ENCODE peak calls at places on chromosomes 7 and 10, in eight cellular contexts. J is suprapubic skin, X is transverse colon, Y is uterus, O is gastrocnemius medialis, W is K562, F is IMR-90, U is esophagus squamous epithelium. Z is an unnamed sample.

GRCh38 chr7:80934286-80934685 is 15.4 kb upstream of the SEMA3C start:
- DNase-seq in F (peak), X (no peak), Y (no peak), U (no peak), O (no peak), W (no peak), J (no peak), Z (no peak)

GRCh38 chr10:32253300-32253699 is 93.7 kb downstream of the EPC1 start:
- DNase-seq in O (no peak), X (peak), F (no peak), Y (no peak), W (peak), J (no peak), U (no peak), Z (peak)

GRCh38 chr7:21959387-21959776 is 13.7 kb upstream of the CDCA7L start:
- DNase-seq in X (no peak), Y (no peak), F (no peak), W (no peak), O (no peak), J (no peak), U (no peak), Z (no peak)

GRCh38 chr10:78260675-78261074 is 227.0 kb downstream of the RPS24 start:
- DNase-seq in O (no peak), W (no peak), X (no peak), U (no peak), Y (no peak), J (no peak), F (no peak), Z (no peak)

GRCh38 chr7:2511769-2512168 is 7.8 kb upstream of the LFNG start:
- DNase-seq in O (no peak), X (no peak), W (no peak), Y (no peak), J (no peak), U (no peak), F (no peak), Z (no peak)

GRCh38 chr10:25557136-25557535 is 376.9 kb upstream of the MYO3A start:
- DNase-seq in X (no peak), Y (no peak), O (no peak), W (no peak), F (no peak), U (no peak), J (no peak), Z (no peak)

GRCh38 chr10:86936661-86937501 is 20.5 kb downstream of the MMRN2 start:
- DNase-seq in Y (no peak), F (peak), U (no peak), X (no peak), W (no peak), J (peak), O (no peak), Z (no peak)

GRCh38 chr7:141697211-141697871 is 4.6 kb downstream of the DENND11 start:
- DNase-seq in F (peak), Y (no peak), U (no peak), X (no peak), W (no peak), O (no peak), J (no peak), Z (no peak)

DNA sequence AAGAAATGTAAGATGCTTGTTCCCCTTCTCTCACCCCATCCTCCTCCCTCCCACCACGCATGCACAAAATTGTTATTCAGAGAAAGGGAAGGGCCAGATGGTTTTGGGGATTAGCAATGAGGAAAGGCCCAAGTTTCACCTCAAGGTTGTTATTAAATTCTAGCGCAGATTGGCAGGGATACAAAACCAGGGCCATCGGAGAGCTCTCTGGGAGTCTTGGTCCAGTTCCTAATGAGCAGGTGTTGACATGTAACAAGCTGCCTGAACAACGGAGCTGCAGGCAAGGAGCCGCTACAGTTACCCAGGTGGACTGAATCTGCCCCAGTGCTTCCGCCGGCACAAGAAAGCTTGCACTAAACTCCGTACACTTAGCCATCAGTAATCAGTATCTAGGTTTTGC is 9.7 kb upstream of the ANK3 start:
- DNase-seq in O (no peak), X (no peak), Y (no peak), U (no peak), F (no peak), W (no peak), J (no peak), Z (no peak)
- TF ChIP-seq POLR2A in O (no peak), X (no peak), Y (no peak), U (no peak), F (no peak), W (no peak), J (no peak), Z (no peak)

GRCh38 chr7:90225181-90225580 is 13.6 kb downstream of the STEAP2 start:
- DNase-seq in O (no peak), F (no peak), X (no peak), J (no peak), Y (no peak), U (no peak), W (no peak), Z (no peak)

GRCh38 chr7:90222390-90222789 is 10.8 kb downstream of the STEAP2 start:
- DNase-seq in F (no peak), U (no peak), X (no peak), O (no peak), W (no peak), J (no peak), Y (no peak), Z (no peak)

GRCh38 chr7:90224204-90224603 is 12.7 kb downstream of the STEAP2 start:
- DNase-seq in Y (no peak), F (no peak), U (no peak), J (no peak), O (no peak), X (no peak), W (no peak), Z (no peak)

GRCh38 chr7:90225601-90226000 is 14.1 kb downstream of the STEAP2 start:
- DNase-seq in X (no peak), J (no peak), U (no peak), O (no peak), F (no peak), Y (no peak), W (no peak), Z (no peak)

GRCh38 chr7:90222811-90223725 is 11.5 kb downstream of the STEAP2 start:
- DNase-seq in X (no peak), F (peak), Y (peak), W (no peak), U (no peak), O (no peak), J (no peak), Z (no peak)
- TF ChIP-seq POLR2A in X (no peak), F (no peak), Y (no peak), W (no peak), U (no peak), O (no peak), J (no peak), Z (no peak)

GRCh38 chr7:54932818-54933543 is 85.8 kb upstream of the EGFR start:
- DNase-seq in W (no peak), O (peak), U (no peak), F (peak), J (peak), Y (peak), X (peak), Z (no peak)
- TF ChIP-seq POLR2A in W (no peak), O (no peak), U (no peak), F (no peak), J (no peak), Y (no peak), X (no peak), Z (no peak)

DNA sequence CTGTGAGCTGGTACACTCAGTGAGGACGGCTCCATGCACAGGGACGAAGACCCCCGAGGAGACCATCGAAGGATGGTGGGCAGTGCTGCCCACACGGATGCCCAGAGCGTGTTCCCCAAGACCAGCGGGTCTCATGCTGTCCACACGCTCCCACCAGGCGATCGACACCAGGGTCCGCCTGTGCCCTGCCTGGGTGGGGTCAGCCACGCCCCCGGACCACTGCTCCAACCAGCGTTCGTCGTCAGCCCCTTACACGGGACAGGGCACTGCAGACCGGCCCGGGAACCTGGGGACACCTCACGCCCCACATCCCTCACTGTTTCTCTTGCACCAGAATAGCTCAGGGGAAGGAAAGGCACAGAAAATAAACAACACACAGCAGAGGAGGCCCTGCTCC is 223.5 kb downstream of the DNAJB6 start:
- DNase-seq in W (no peak), U (no peak), X (no peak), F (no peak), O (no peak), J (peak), Y (no peak), Z (no peak)
- TF ChIP-seq POLR2A in W (no peak), U (no peak), X (no peak), F (no peak), O (no peak), J (no peak), Y (no peak), Z (no peak)

GRCh38 chr10:97450828-97451227 is 4.9 kb downstream of the ZDHHC16 start:
- DNase-seq in J (no peak), X (no peak), F (no peak), U (no peak), Y (no peak), W (no peak), O (no peak), Z (no peak)

GRCh38 chr10:97442277-97442676 is 3.5 kb downstream of the EXOSC1 start:
- DNase-seq in X (no peak), J (no peak), W (no peak), Y (no peak), F (no peak), O (no peak), U (no peak), Z (no peak)

GRCh38 chr10:97445357-97445721 is 467 bp downstream of the EXOSC1 start:
- DNase-seq in J (no peak), O (no peak), F (no peak), W (no peak), U (no peak), X (no peak), Y (no peak), Z (peak)

GRCh38 chr10:97444212-97444611 is 1.6 kb downstream of the EXOSC1 start:
- DNase-seq in W (no peak), F (no peak), J (no peak), O (no peak), U (no peak), Y (no peak), X (no peak), Z (no peak)

DNA sequence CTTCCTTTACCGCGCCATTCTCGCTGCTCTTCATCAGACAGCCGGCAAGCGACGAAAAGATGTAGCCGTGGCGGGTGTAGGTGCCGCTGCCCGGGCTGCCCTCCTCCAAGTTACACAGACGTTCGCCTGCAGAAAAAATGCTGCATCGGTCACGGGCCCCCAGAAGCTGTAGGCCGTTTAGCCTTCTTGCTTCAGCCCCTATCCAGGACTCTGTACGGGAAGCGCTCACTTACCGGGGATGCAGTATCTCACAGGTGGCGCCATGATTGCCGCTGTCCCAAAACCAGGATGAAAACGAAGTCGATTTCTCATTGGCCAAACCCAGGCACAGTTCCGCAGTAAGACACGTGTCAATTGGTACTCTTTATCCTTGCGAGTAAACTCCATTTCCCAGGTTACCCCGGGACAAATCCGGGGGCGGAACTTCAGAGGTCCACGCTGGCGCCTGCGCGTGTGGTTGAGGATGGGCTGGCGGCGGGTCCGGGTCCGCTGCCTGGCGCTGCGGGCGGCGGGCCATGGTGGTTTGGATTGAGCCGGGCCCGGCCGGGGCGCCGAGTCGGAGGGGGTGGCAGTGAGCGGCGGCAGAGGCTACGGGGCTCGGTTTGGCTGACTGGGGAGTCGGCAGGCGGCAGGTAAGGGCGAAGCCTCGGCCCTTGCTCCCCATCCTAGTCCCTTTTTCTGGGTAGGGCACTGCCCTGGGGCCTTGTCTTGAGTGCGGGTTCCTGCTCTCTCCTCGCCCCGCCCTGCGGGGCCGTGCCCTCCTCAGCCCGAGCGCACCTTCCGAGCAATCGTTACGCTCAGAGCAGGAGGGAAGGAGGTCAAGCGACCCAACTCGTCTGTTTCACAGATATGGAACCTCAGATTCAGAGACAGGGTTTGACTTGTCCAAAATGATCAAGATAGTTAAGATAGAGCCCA is at the start of the genes EXOSC1 and ZDHHC16:
- DNase-seq in J (peak), F (peak), W (peak), Y (peak), U (peak), X (peak), O (peak), Z (peak)
- TF ChIP-seq POLR2A in J (no peak), F (peak), W (peak), Y (peak), U (peak), X (peak), O (peak), Z (peak)

GRCh38 chr7:105691029-105691691 is 109.9 kb upstream of the EFCAB10 start:
- DNase-seq in Y (no peak), J (no peak), O (no peak), F (peak), X (peak), W (no peak), U (no peak), Z (no peak)

GRCh38 chr7:105689093-105689819 is 108.0 kb upstream of the EFCAB10 start:
- DNase-seq in X (no peak), W (no peak), O (no peak), U (no peak), F (no peak), Y (no peak), J (no peak), Z (no peak)

GRCh38 chr7:105690286-105690915 is 109.1 kb upstream of the EFCAB10 start:
- DNase-seq in U (no peak), J (no peak), Y (no peak), X (no peak), F (no peak), W (no peak), O (no peak), Z (no peak)

GRCh38 chr7:105693576-105693975 is 112.3 kb upstream of the EFCAB10 start:
- DNase-seq in X (no peak), Y (no peak), W (no peak), O (no peak), F (no peak), U (no peak), J (no peak), Z (no peak)

GRCh38 chr7:105691692-105692564 is 110.6 kb upstream of the EFCAB10 start:
- DNase-seq in F (peak), Y (peak), J (peak), O (peak), X (peak), U (peak), W (no peak), Z (peak)
- TF ChIP-seq POLR2A in F (no peak), Y (no peak), J (no peak), O (no peak), X (peak), U (no peak), W (no peak), Z (no peak)

GRCh38 chr7:27095050-27095896 is 527 bp downstream of the HOXA1 start:
- DNase-seq in F (peak), U (no peak), O (no peak), Y (no peak), X (no peak), W (no peak), J (no peak), Z (no peak)

GRCh38 chr7:27098493-27099223 is 2.9 kb upstream of the HOXA1 start:
- DNase-seq in U (no peak), Y (peak), F (peak), X (peak), J (no peak), O (no peak), W (no peak), Z (no peak)

GRCh38 chr7:27095897-27096755 is at the start of gene HOXA1:
- DNase-seq in J (no peak), X (peak), W (peak), O (peak), U (peak), Y (peak), F (peak), Z (peak)

GRCh38 chr7:27097686-27098492 is 2.1 kb upstream of the HOXA1 start:
- DNase-seq in O (no peak), Y (no peak), X (no peak), W (no peak), U (no peak), F (peak), J (no peak), Z (no peak)

GRCh38 chr7:27096756-27097514 is 1.1 kb upstream of the HOXA1 start:
- DNase-seq in J (no peak), U (no peak), W (no peak), F (peak), O (no peak), X (peak), Y (peak), Z (no peak)
- TF ChIP-seq POLR2A in J (no peak), U (no peak), W (no peak), F (peak), O (no peak), X (no peak), Y (no peak), Z (no peak)

GRCh38 chr7:101232141-101232821 is 5.3 kb downstream of the CLDN15 start:
- DNase-seq in W (peak), U (no peak), F (no peak), J (no peak), Y (no peak), O (no peak), X (peak), Z (peak)
- TF ChIP-seq POLR2A in W (no peak), U (no peak), F (no peak), J (no peak), Y (no peak), O (no peak), X (peak), Z (no peak)